ENCODE peak calls at places on chromosome X, in eight cellular contexts. One of them, this sample, is unnamed.
A peak's percentile ranks its signal among the peaks of the same experiment; 100 is the strongest.

GRCh38 chrX:47247999-47248320 is 15.2 kb downstream of the USP11 start:
- DNase-seq in GM06990: no peak
- DNase-seq in fibroblast of mammary gland: no peak
- DNase-seq in bronchial epithelial cell: no peak
- DNase-seq in fibroblast of pulmonary artery: no peak
- DNase-seq in astrocyte: no peak
- DNase-seq in tibial artery: no peak
- DNase-seq in mammary epithelial cell: no peak
- DNase-seq in this sample: no peak

GRCh38 chrX:39619182-39620009 is 478.4 kb downstream of the BCOR start:
- DNase-seq in GM06990: no peak
- DNase-seq in fibroblast of mammary gland: no peak
- DNase-seq in bronchial epithelial cell: peak; percentile 52
- DNase-seq in fibroblast of pulmonary artery: peak; percentile 29
- DNase-seq in astrocyte: no peak
- DNase-seq in tibial artery: no peak
- DNase-seq in mammary epithelial cell: no peak
- DNase-seq in this sample: no peak

GRCh38 chrX:154056739-154057367 is 37.2 kb upstream of the IRAK1 start:
- DNase-seq in GM06990: no peak
- DNase-seq in fibroblast of mammary gland: no peak
- DNase-seq in bronchial epithelial cell: peak; percentile 29
- DNase-seq in fibroblast of pulmonary artery: peak; percentile 38
- DNase-seq in astrocyte: no peak
- DNase-seq in tibial artery: no peak
- DNase-seq in mammary epithelial cell: peak; percentile 16
- DNase-seq in this sample: no peak

GRCh38 chrX:17627026-17627425 is 110.3 kb upstream of the SCML1 start:
- DNase-seq in GM06990: no peak
- DNase-seq in fibroblast of mammary gland: no peak
- DNase-seq in bronchial epithelial cell: no peak
- DNase-seq in fibroblast of pulmonary artery: no peak
- DNase-seq in astrocyte: peak; percentile 60
- DNase-seq in tibial artery: no peak
- DNase-seq in mammary epithelial cell: no peak
- DNase-seq in this sample: peak; percentile 15

GRCh38 chrX:54785901-54786300 is 12.2 kb downstream of the ITIH6 start:
- DNase-seq in GM06990: no peak
- DNase-seq in fibroblast of mammary gland: peak; percentile 10
- DNase-seq in bronchial epithelial cell: peak; percentile 8
- DNase-seq in fibroblast of pulmonary artery: peak; percentile 32
- DNase-seq in astrocyte: no peak
- DNase-seq in tibial artery: no peak
- DNase-seq in mammary epithelial cell: no peak
- DNase-seq in this sample: peak; percentile 13

GRCh38 chrX:80285131-80285773 is 135.0 kb upstream of the TENT5D start:
- DNase-seq in GM06990: no peak
- DNase-seq in fibroblast of mammary gland: peak; percentile 34
- DNase-seq in bronchial epithelial cell: peak; percentile 26
- DNase-seq in fibroblast of pulmonary artery: peak; percentile 28
- DNase-seq in astrocyte: no peak
- DNase-seq in tibial artery: no peak
- DNase-seq in mammary epithelial cell: peak; percentile 19
- DNase-seq in this sample: peak; percentile 40

GRCh38 chrX:45621356-45622041 is 420.8 kb upstream of the DIPK2B start:
- DNase-seq in GM06990: peak; percentile 10
- DNase-seq in fibroblast of mammary gland: peak; percentile 93
- DNase-seq in bronchial epithelial cell: peak; percentile 92
- DNase-seq in fibroblast of pulmonary artery: peak; percentile 53
- DNase-seq in astrocyte: peak; percentile 77
- DNase-seq in tibial artery: no peak
- DNase-seq in mammary epithelial cell: peak; percentile 96
- DNase-seq in this sample: peak; percentile 73

GRCh38 chrX:123962006-123962485 is 540 bp downstream of the STAG2 start:
- DNase-seq in GM06990: no peak
- DNase-seq in fibroblast of mammary gland: peak; percentile 33
- DNase-seq in bronchial epithelial cell: no peak
- DNase-seq in fibroblast of pulmonary artery: peak; percentile 7
- DNase-seq in astrocyte: no peak
- DNase-seq in tibial artery: no peak
- DNase-seq in mammary epithelial cell: no peak
- DNase-seq in this sample: no peak

GRCh38 chrX:103791826-103792458 is 15.3 kb downstream of the PLP1 start:
- DNase-seq in GM06990: no peak
- DNase-seq in fibroblast of mammary gland: no peak
- DNase-seq in bronchial epithelial cell: no peak
- DNase-seq in fibroblast of pulmonary artery: peak; percentile 19
- DNase-seq in astrocyte: peak; percentile 23
- DNase-seq in tibial artery: no peak
- DNase-seq in mammary epithelial cell: no peak
- DNase-seq in this sample: peak; percentile 14

GRCh38 chrX:151227637-151228036 is 51.3 kb downstream of the GPR50 start:
- DNase-seq in GM06990: no peak
- DNase-seq in fibroblast of mammary gland: no peak
- DNase-seq in bronchial epithelial cell: no peak
- DNase-seq in fibroblast of pulmonary artery: no peak
- DNase-seq in astrocyte: no peak
- DNase-seq in tibial artery: no peak
- DNase-seq in mammary epithelial cell: no peak
- DNase-seq in this sample: no peak

GRCh38 chrX:139831017-139831416 is 101.8 kb downstream of the ATP11C start:
- DNase-seq in GM06990: no peak
- DNase-seq in fibroblast of mammary gland: no peak
- DNase-seq in bronchial epithelial cell: no peak
- DNase-seq in fibroblast of pulmonary artery: peak; percentile 7
- DNase-seq in astrocyte: no peak
- DNase-seq in tibial artery: no peak
- DNase-seq in mammary epithelial cell: no peak
- DNase-seq in this sample: no peak
- H3K4me3 ChIP-seq in GM06990: no peak overlapping the region
- H3K4me3 ChIP-seq in fibroblast of mammary gland: no peak overlapping the region
- H3K4me3 ChIP-seq in bronchial epithelial cell: no peak overlapping the region
- H3K4me3 ChIP-seq in fibroblast of pulmonary artery: no peak overlapping the region
- H3K4me3 ChIP-seq in astrocyte: no peak overlapping the region
- H3K4me3 ChIP-seq in tibial artery: no peak overlapping the region
- H3K4me3 ChIP-seq in mammary epithelial cell: no peak overlapping the region
- H3K4me3 ChIP-seq in this sample: no peak overlapping the region

GRCh38 chrX:110120025-110120424 is 117.1 kb downstream of the TMEM164 start:
- DNase-seq in GM06990: no peak
- DNase-seq in fibroblast of mammary gland: no peak
- DNase-seq in bronchial epithelial cell: no peak
- DNase-seq in fibroblast of pulmonary artery: no peak
- DNase-seq in astrocyte: no peak
- DNase-seq in tibial artery: peak; percentile 68
- DNase-seq in mammary epithelial cell: no peak
- DNase-seq in this sample: no peak

GRCh38 chrX:110131031-110131430 is 128.1 kb downstream of the TMEM164 start:
- DNase-seq in GM06990: no peak
- DNase-seq in fibroblast of mammary gland: no peak
- DNase-seq in bronchial epithelial cell: no peak
- DNase-seq in fibroblast of pulmonary artery: no peak
- DNase-seq in astrocyte: no peak
- DNase-seq in tibial artery: no peak
- DNase-seq in mammary epithelial cell: no peak
- DNase-seq in this sample: no peak

GRCh38 chrX:110119480-110119879 is 116.6 kb downstream of the TMEM164 start:
- DNase-seq in GM06990: no peak
- DNase-seq in fibroblast of mammary gland: no peak
- DNase-seq in bronchial epithelial cell: no peak
- DNase-seq in fibroblast of pulmonary artery: no peak
- DNase-seq in astrocyte: no peak
- DNase-seq in tibial artery: no peak
- DNase-seq in mammary epithelial cell: no peak
- DNase-seq in this sample: no peak

GRCh38 chrX:110123331-110123782 is 120.4 kb downstream of the TMEM164 start:
- DNase-seq in GM06990: no peak
- DNase-seq in fibroblast of mammary gland: peak; percentile 65
- DNase-seq in bronchial epithelial cell: no peak
- DNase-seq in fibroblast of pulmonary artery: peak; percentile 29
- DNase-seq in astrocyte: no peak
- DNase-seq in tibial artery: no peak
- DNase-seq in mammary epithelial cell: no peak
- DNase-seq in this sample: no peak

DNA sequence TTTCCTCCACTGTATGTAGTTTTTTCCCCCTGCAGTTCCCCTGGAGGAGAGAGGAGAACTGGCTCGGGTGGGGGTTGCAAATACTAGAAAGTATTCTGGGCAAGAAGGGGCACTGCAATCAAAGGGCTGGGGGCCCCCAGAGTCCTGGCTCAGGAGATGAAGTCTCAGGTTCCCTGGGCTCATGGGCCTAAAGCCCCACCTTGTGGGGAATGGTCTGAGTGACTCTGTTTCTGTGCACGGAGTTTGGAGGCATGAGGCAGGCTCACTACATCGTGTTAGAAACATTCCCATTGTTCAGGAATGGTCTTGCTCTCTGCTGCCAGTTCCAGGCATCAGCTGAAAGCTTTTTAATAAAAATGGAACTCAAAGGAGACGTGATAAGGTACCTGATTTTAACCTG is 122.5 kb downstream of the TMEM164 start:
- DNase-seq in GM06990: no peak
- DNase-seq in fibroblast of mammary gland: no peak
- DNase-seq in bronchial epithelial cell: no peak
- DNase-seq in fibroblast of pulmonary artery: peak; percentile 28
- DNase-seq in astrocyte: no peak
- DNase-seq in tibial artery: no peak
- DNase-seq in mammary epithelial cell: no peak
- DNase-seq in this sample: peak; percentile 19
- TF ChIP-seq CTCF in GM06990: no peak
- TF ChIP-seq CTCF in fibroblast of mammary gland: peak; percentile 24
- TF ChIP-seq CTCF in bronchial epithelial cell: peak; percentile 17
- TF ChIP-seq CTCF in fibroblast of pulmonary artery: peak; percentile 30
- TF ChIP-seq CTCF in astrocyte: no peak
- TF ChIP-seq CTCF in tibial artery: no peak
- TF ChIP-seq CTCF in mammary epithelial cell: no peak
- TF ChIP-seq CTCF in this sample: peak; percentile 33

DNA sequence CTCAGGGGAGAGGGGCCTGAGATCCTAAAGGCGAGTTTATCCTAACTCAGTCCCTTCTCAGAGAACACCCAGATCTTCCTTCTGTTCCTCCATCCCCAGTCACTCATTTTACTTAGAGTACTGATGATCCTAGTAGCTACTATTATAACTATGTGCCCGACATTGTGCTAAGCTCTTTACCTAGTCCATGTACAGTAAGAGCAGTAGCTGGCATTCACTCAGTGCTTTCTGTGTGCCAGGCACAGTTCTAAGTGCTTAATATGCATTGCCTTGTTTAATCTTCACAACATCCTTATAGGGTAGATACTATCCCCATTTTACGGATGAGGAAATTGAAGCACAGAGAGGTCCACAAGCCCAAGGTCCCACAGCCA is 58.3 kb downstream of the FRMPD3 start:
- DNase-seq in GM06990: no peak
- DNase-seq in fibroblast of mammary gland: no peak
- DNase-seq in bronchial epithelial cell: no peak
- DNase-seq in fibroblast of pulmonary artery: no peak
- DNase-seq in astrocyte: no peak
- DNase-seq in tibial artery: no peak
- DNase-seq in mammary epithelial cell: no peak
- DNase-seq in this sample: no peak
- H3K4me3 ChIP-seq in GM06990: no peak overlapping the region
- H3K4me3 ChIP-seq in fibroblast of mammary gland: no peak overlapping the region
- H3K4me3 ChIP-seq in bronchial epithelial cell: no peak overlapping the region
- H3K4me3 ChIP-seq in fibroblast of pulmonary artery: no peak overlapping the region
- H3K4me3 ChIP-seq in astrocyte: no peak overlapping the region
- H3K4me3 ChIP-seq in tibial artery: no peak overlapping the region
- H3K4me3 ChIP-seq in mammary epithelial cell: no peak overlapping the region
- H3K4me3 ChIP-seq in this sample: no peak overlapping the region

DNA sequence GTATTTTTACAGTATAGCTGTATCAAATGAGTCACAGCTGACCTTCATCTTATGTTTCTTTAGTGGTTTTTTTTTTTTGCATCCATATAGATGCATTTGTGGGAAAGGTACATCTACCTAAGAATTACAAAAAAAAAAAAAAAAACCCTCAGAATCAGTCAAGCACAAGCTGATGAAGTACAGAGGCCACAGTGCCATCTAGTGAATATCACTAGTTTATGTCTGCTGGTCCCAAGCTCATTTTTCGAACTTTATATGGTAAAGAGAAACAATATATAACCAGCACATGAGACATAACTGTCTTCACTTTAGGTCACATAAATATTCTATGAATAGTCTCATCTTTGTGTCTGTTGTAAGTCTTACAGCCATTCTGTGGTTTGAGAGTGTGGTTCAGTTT is 220.1 kb downstream of the DLG3 start:
- DNase-seq in GM06990: no peak
- DNase-seq in fibroblast of mammary gland: peak; percentile 44
- DNase-seq in bronchial epithelial cell: peak; percentile 44
- DNase-seq in fibroblast of pulmonary artery: peak; percentile 43
- DNase-seq in astrocyte: peak; percentile 2
- DNase-seq in tibial artery: no peak
- DNase-seq in mammary epithelial cell: peak; percentile 9
- DNase-seq in this sample: peak; percentile 55
- TF ChIP-seq CTCF in GM06990: peak; percentile 33
- TF ChIP-seq CTCF in fibroblast of mammary gland: peak; percentile 40
- TF ChIP-seq CTCF in bronchial epithelial cell: peak; percentile 34
- TF ChIP-seq CTCF in fibroblast of pulmonary artery: peak; percentile 36
- TF ChIP-seq CTCF in astrocyte: peak; percentile 31
- TF ChIP-seq CTCF in tibial artery: no peak
- TF ChIP-seq CTCF in mammary epithelial cell: peak; percentile 9
- TF ChIP-seq CTCF in this sample: peak; percentile 43

GRCh38 chrX:1520350-1520749 is 16.6 kb downstream of the P2RY8 start:
- DNase-seq in GM06990: no peak
- DNase-seq in fibroblast of mammary gland: no peak
- DNase-seq in bronchial epithelial cell: no peak
- DNase-seq in fibroblast of pulmonary artery: no peak
- DNase-seq in astrocyte: no peak
- DNase-seq in tibial artery: no peak
- DNase-seq in mammary epithelial cell: no peak
- DNase-seq in this sample: no peak
- H3K4me3 ChIP-seq in GM06990: no peak overlapping the region
- H3K4me3 ChIP-seq in fibroblast of mammary gland: no peak overlapping the region
- H3K4me3 ChIP-seq in bronchial epithelial cell: no peak overlapping the region
- H3K4me3 ChIP-seq in fibroblast of pulmonary artery: no peak overlapping the region
- H3K4me3 ChIP-seq in astrocyte: no peak overlapping the region
- H3K4me3 ChIP-seq in tibial artery: no peak overlapping the region
- H3K4me3 ChIP-seq in mammary epithelial cell: no peak overlapping the region
- H3K4me3 ChIP-seq in this sample: no peak overlapping the region

GRCh38 chrX:9882669-9883446 is 84.3 kb upstream of the CLDN34 start:
- DNase-seq in GM06990: no peak
- DNase-seq in fibroblast of mammary gland: no peak
- DNase-seq in bronchial epithelial cell: peak; percentile 13
- DNase-seq in fibroblast of pulmonary artery: peak; percentile 88
- DNase-seq in astrocyte: peak; percentile 40
- DNase-seq in tibial artery: no peak
- DNase-seq in mammary epithelial cell: no peak
- DNase-seq in this sample: peak; percentile 18
- TF ChIP-seq CTCF in GM06990: peak; percentile 14
- TF ChIP-seq CTCF in fibroblast of mammary gland: peak; percentile 5
- TF ChIP-seq CTCF in bronchial epithelial cell: peak; percentile 1
- TF ChIP-seq CTCF in fibroblast of pulmonary artery: peak; percentile 18
- TF ChIP-seq CTCF in astrocyte: no peak
- TF ChIP-seq CTCF in tibial artery: no peak
- TF ChIP-seq CTCF in mammary epithelial cell: no peak
- TF ChIP-seq CTCF in this sample: no peak